ENCODE peak calls at places on chromosome 5, in ten cellular contexts. One of them, this sample, is unnamed.

GRCh38 chr5:7094626-7095025 is 301.3 kb upstream of the ADCY2 start:
- DNase-seq in natural killer cell treated with Interleukin-12 subunit alpha and Interleukin-12 subunit beta and Interleukin-15 and Interleukin-18, amount 100 ng/mL, for 72 hours: no peak
- DNase-seq in H54: no peak
- DNase-seq in lung: no peak
- DNase-seq in cardiac septum: no peak
- DNase-seq in foreskin fibroblast: no peak
- DNase-seq in IMR-90: no peak
- DNase-seq in aorta: no peak
- DNase-seq in bronchial epithelial cell: no peak
- DNase-seq in NCI-H1436: no peak
- DNase-seq in this sample: no peak

GRCh38 chr5:170628028-170628427 is 124.2 kb downstream of the KCNIP1 start:
- DNase-seq in natural killer cell treated with Interleukin-12 subunit alpha and Interleukin-12 subunit beta and Interleukin-15 and Interleukin-18, amount 100 ng/mL, for 72 hours: no peak
- DNase-seq in H54: no peak
- DNase-seq in lung: no peak
- DNase-seq in cardiac septum: peak; percentile 49
- DNase-seq in foreskin fibroblast: no peak
- DNase-seq in IMR-90: no peak
- DNase-seq in aorta: no peak
- DNase-seq in bronchial epithelial cell: no peak
- DNase-seq in NCI-H1436: no peak
- DNase-seq in this sample: peak; percentile 40

GRCh38 chr5:1446602-1447343 is 1.5 kb upstream of the SLC6A3 start:
- DNase-seq in natural killer cell treated with Interleukin-12 subunit alpha and Interleukin-12 subunit beta and Interleukin-15 and Interleukin-18, amount 100 ng/mL, for 72 hours: no peak
- DNase-seq in H54: no peak
- DNase-seq in lung: no peak
- DNase-seq in cardiac septum: peak; percentile 14
- DNase-seq in foreskin fibroblast: no peak
- DNase-seq in IMR-90: no peak
- DNase-seq in aorta: no peak
- DNase-seq in bronchial epithelial cell: no peak
- DNase-seq in NCI-H1436: no peak
- DNase-seq in this sample: peak; percentile 59

GRCh38 chr5:66620711-66621110 is 24.5 kb downstream of the MAST4 start:
- DNase-seq in natural killer cell treated with Interleukin-12 subunit alpha and Interleukin-12 subunit beta and Interleukin-15 and Interleukin-18, amount 100 ng/mL, for 72 hours: no peak
- DNase-seq in H54: no peak
- DNase-seq in lung: no peak
- DNase-seq in cardiac septum: no peak
- DNase-seq in foreskin fibroblast: no peak
- DNase-seq in IMR-90: no peak
- DNase-seq in aorta: no peak
- DNase-seq in bronchial epithelial cell: no peak
- DNase-seq in NCI-H1436: no peak
- DNase-seq in this sample: no peak

GRCh38 chr5:64344501-64344900 is 161.3 kb upstream of the RGS7BP start:
- DNase-seq in natural killer cell treated with Interleukin-12 subunit alpha and Interleukin-12 subunit beta and Interleukin-15 and Interleukin-18, amount 100 ng/mL, for 72 hours: no peak
- DNase-seq in H54: no peak
- DNase-seq in lung: no peak
- DNase-seq in cardiac septum: no peak
- DNase-seq in foreskin fibroblast: no peak
- DNase-seq in IMR-90: no peak
- DNase-seq in aorta: no peak
- DNase-seq in bronchial epithelial cell: no peak
- DNase-seq in NCI-H1436: no peak
- DNase-seq in this sample: no peak

GRCh38 chr5:60333103-60333502 is 366.9 kb downstream of the DEPDC1B start:
- DNase-seq in natural killer cell treated with Interleukin-12 subunit alpha and Interleukin-12 subunit beta and Interleukin-15 and Interleukin-18, amount 100 ng/mL, for 72 hours: no peak
- DNase-seq in H54: no peak
- DNase-seq in lung: no peak
- DNase-seq in cardiac septum: no peak
- DNase-seq in foreskin fibroblast: peak; percentile 49
- DNase-seq in IMR-90: peak; percentile 31
- DNase-seq in aorta: no peak
- DNase-seq in bronchial epithelial cell: peak; percentile 72
- DNase-seq in NCI-H1436: no peak
- DNase-seq in this sample: no peak

GRCh38 chr5:124949862-124950261 is 203.4 kb upstream of the ZNF608 start:
- DNase-seq in natural killer cell treated with Interleukin-12 subunit alpha and Interleukin-12 subunit beta and Interleukin-15 and Interleukin-18, amount 100 ng/mL, for 72 hours: no peak
- DNase-seq in H54: no peak
- DNase-seq in lung: peak; percentile 4
- DNase-seq in cardiac septum: no peak
- DNase-seq in foreskin fibroblast: no peak
- DNase-seq in IMR-90: no peak
- DNase-seq in aorta: no peak
- DNase-seq in bronchial epithelial cell: no peak
- DNase-seq in NCI-H1436: no peak
- DNase-seq in this sample: no peak

GRCh38 chr5:109922396-109922995 is 232.8 kb downstream of the MAN2A1 start:
- DNase-seq in natural killer cell treated with Interleukin-12 subunit alpha and Interleukin-12 subunit beta and Interleukin-15 and Interleukin-18, amount 100 ng/mL, for 72 hours: no peak
- DNase-seq in H54: no peak
- DNase-seq in lung: no peak
- DNase-seq in cardiac septum: no peak
- DNase-seq in foreskin fibroblast: no peak
- DNase-seq in IMR-90: no peak
- DNase-seq in aorta: no peak
- DNase-seq in bronchial epithelial cell: no peak
- DNase-seq in NCI-H1436: no peak
- DNase-seq in this sample: no peak